ENCODE peak calls at places on chromosome 2, in five cellular contexts. I is GM10248; M is central memory CD4-positive, alpha-beta T cell; K is activated T-cell treated with anti-CD3 and anti-CD28 coated beads for 1 hour; Z is stimulated activated CD4-positive, alpha-beta T cell treated with anti-CD3 and anti-CD28 coated beads, TNF-alpha, amount 100 ng/mL, for 48 hours. H is an unnamed sample.

GRCh38 chr2:212489719-212490346 is 48.8 kb downstream of the ERBB4 start:
- DNase-seq in I (no peak), M (no peak), K (no peak), Z (no peak), H (no peak)

GRCh38 chr2:54428401-54428800 is 27.7 kb upstream of the SPTBN1 start:
- DNase-seq in I (no peak), M (no peak), K (no peak), Z (no peak), H (no peak)

GRCh38 chr2:16508061-16508851 is 157.4 kb downstream of the CYRIA start:
- DNase-seq in I (peak; percentile 15), M (no peak), K (no peak), Z (no peak), H (peak; percentile 37)

GRCh38 chr2:96325884-96326255 is 753 bp downstream of the ITPRIPL1 start:
- DNase-seq in I (no peak), M (peak; percentile 54), K (peak; percentile 37), Z (no peak), H (no peak)

GRCh38 chr2:10377052-10377746 is 70.9 kb downstream of the ODC1 start:
- DNase-seq in I (no peak), M (no peak), K (no peak), Z (no peak), H (no peak)

GRCh38 chr2:22002066-22002465 is 878.3 kb downstream of the TDRD15 start:
- DNase-seq in I (no peak), M (no peak), K (no peak), Z (no peak), H (no peak)

GRCh38 chr2:231411237-231411636 is 15.7 kb downstream of the B3GNT7 start:
- DNase-seq in I (no peak), M (no peak), K (no peak), Z (no peak), H (no peak)

GRCh38 chr2:42087137-42087856 is 39.5 kb downstream of the PKDCC start:
- DNase-seq in I (no peak), M (no peak), K (no peak), Z (no peak), H (no peak)

GRCh38 chr2:75716406-75716805 is 5.7 kb upstream of the GCFC2 start:
- DNase-seq in I (no peak), M (no peak), K (no peak), Z (no peak), H (no peak)

GRCh38 chr2:179354296-179354695 is 89.7 kb upstream of the SESTD1 start:
- DNase-seq in I (no peak), M (no peak), K (no peak), Z (no peak), H (no peak)

GRCh38 chr2:186891219-186891621 is 42.2 kb upstream of the ZSWIM2 start:
- DNase-seq in I (no peak), M (no peak), K (no peak), Z (no peak), H (no peak)

GRCh38 chr2:239390546-239391285 is 10.1 kb downstream of the HDAC4 start:
- DNase-seq in I (no peak), M (no peak), K (no peak), Z (no peak), H (no peak)

GRCh38 chr2:8500124-8501054 is 181.5 kb upstream of the ID2 start:
- DNase-seq in I (no peak), M (no peak), K (no peak), Z (no peak), H (no peak)

GRCh38 chr2:120480903-120481445 is 135.0 kb downstream of the INHBB start:
- DNase-seq in I (no peak), M (no peak), K (no peak), Z (no peak), H (no peak)

GRCh38 chr2:205056066-205056678 is 510.9 kb downstream of the PARD3B start:
- DNase-seq in I (no peak), M (no peak), K (no peak), Z (no peak), H (no peak)

GRCh38 chr2:130245976-130246375 is 47.7 kb upstream of the TUBA3E start:
- DNase-seq in I (no peak), M (no peak), K (no peak), Z (no peak), H (no peak)

GRCh38 chr2:47504174-47504810 is 101.3 kb downstream of the MSH2 start:
- DNase-seq in I (no peak), M (no peak), K (no peak), Z (no peak), H (no peak)